ENCODE peak calls at places on chromosome 13, in seven cellular contexts. F is tibial artery, D is fibroblast of mammary gland, Y is thyroid gland, G is cardiac fibroblast, A is HCT116, E is fibroblast of pulmonary artery. C is an unnamed sample.

GRCh38 chr13:112819111-112819510 is 129.3 kb downstream of the ATP11A start:
- DNase-seq in F (peak), D (no peak), Y (no peak), G (no peak), A (no peak), E (no peak), C (no peak)

GRCh38 chr13:98875146-98875729 is 102.6 kb downstream of the DOCK9 start:
- DNase-seq in F (no peak), D (no peak), Y (no peak), G (no peak), A (no peak), E (no peak), C (no peak)

GRCh38 chr13:20703785-20704458 is 423 bp downstream of the IL17D start:
- DNase-seq in F (peak), D (peak), Y (peak), G (peak), A (peak), E (peak), C (peak)

GRCh38 chr13:98143601-98144500 is 957 bp downstream of the FARP1 start:
- DNase-seq in F (peak), D (peak), Y (peak), G (peak), A (no peak), E (peak), C (no peak)

GRCh38 chr13:100818706-100819105 is 144.1 kb upstream of the TMTC4 start:
- DNase-seq in F (no peak), D (peak), Y (peak), G (peak), A (no peak), E (no peak), C (no peak)

GRCh38 chr13:113927661-113928581 is 46.0 kb downstream of the C13orf46 start:
- DNase-seq in F (peak), D (peak), Y (no peak), G (peak), A (no peak), E (peak), C (no peak)

GRCh38 chr13:36858285-36858684 is 39.3 kb downstream of the RFXAP start:
- DNase-seq in F (no peak), D (peak), Y (no peak), G (peak), A (peak), E (peak), C (no peak)

GRCh38 chr13:87677334-87678234 is 6.4 kb downstream of the SLITRK5 start:
- DNase-seq in F (no peak), D (no peak), Y (peak), G (no peak), A (no peak), E (no peak), C (no peak)

GRCh38 chr13:42396901-42397670 is 125.1 kb downstream of the AKAP11 start:
- DNase-seq in F (no peak), D (peak), Y (no peak), G (no peak), A (no peak), E (no peak), C (no peak)

DNA sequence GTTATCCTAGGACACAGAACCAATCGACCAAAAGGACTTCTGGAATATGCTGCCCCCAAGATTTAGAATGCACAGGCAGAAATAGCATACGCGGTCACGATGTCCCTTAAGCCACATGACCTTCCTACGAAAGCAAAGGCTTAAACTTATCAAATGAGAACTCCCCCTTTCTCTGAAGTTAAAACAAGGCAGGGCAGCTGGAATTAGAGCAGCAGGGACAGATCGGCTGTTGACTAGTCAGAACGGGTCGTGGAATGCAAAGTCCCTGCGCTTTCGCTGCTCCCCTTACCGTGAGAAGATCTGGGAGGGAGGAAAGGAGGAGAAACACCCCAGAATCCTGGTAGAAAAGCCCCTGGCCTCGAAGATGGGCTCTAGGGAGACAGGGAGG is 799 bp upstream of the USPL1 start:
- DNase-seq in F (peak), D (peak), Y (peak), G (peak), A (peak), E (peak), C (no peak)
- H3K4me3 ChIP-seq in F (peak), D (peak), Y (peak), G (peak), A (peak), E (peak), C (peak)

DNA sequence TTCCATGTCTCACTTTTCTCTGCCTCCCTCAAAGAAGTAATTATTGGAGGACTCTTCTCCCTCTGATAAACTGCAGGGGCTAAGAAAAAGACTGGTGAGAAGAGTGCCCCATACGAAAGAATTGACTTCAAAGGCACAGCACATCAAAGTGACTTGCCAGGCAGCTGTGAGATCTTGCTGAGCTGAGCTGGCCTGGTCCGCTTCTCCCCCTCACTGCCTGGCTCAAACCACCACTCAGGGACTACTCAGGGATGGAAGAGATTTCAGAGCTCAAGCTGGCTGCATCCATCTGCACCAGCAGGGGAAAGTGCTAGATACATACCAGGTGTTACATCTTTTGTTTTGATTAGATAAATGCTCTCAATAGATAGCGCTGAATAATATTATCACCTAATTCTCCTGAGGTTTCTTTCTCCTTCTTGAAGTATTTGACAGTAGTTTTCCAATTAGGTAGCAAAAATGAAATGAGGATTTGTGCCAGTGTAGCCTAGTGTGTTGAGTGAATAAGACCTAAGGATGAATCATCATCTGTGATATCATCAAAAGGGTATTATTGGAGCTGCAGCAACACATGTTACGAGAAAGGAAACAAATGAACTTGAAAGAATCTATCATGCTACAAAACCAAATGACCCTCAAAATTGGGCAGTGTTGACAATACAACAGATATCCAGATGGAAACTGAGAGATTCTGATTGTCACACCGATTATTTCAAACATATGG is 379.8 kb downstream of the TBC1D4 start:
- DNase-seq in F (no peak), D (peak), Y (no peak), G (no peak), A (no peak), E (peak), C (no peak)
- TF ChIP-seq CTCF in F (no peak), D (no peak), Y (no peak), G (no peak), A (no peak), E (no peak), C (no peak)

DNA sequence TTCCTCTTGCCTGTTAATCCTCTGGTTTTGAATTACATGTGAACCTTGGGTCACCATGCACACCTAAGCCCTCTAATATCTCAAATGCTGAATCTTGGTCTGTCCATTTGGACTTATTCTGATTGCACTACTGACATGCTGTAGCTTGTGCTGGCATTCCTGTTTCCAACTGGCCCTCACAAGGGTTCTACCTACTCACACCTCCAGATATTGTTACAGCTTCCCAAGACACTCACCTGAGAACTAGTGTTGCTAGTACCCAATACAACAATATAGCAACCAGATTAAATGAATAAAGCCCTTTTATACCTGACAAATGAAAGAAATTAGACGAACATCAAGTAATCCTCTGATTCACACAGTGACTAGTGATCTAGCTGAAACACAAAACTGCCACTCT is 16.6 kb downstream of the TEX30 start:
- DNase-seq in F (no peak), D (no peak), Y (no peak), G (no peak), A (no peak), E (no peak), C (no peak)
- H3K4me3 ChIP-seq in F (no peak), D (no peak), Y (no peak), G (no peak), A (no peak), E (no peak), C (no peak)

GRCh38 chr13:53066411-53066810 is 37.8 kb downstream of the OLFM4 start:
- DNase-seq in F (no peak), D (no peak), Y (peak), G (no peak), A (no peak), E (no peak), C (no peak)

GRCh38 chr13:53074119-53074518 is 45.5 kb downstream of the OLFM4 start:
- DNase-seq in F (no peak), D (no peak), Y (no peak), G (no peak), A (no peak), E (no peak), C (no peak)

GRCh38 chr13:53068841-53069520 is 40.4 kb downstream of the OLFM4 start:
- DNase-seq in F (no peak), D (no peak), Y (peak), G (no peak), A (no peak), E (no peak), C (no peak)

GRCh38 chr13:53073711-53074110 is 45.1 kb downstream of the OLFM4 start:
- DNase-seq in F (no peak), D (no peak), Y (no peak), G (no peak), A (no peak), E (no peak), C (no peak)

DNA sequence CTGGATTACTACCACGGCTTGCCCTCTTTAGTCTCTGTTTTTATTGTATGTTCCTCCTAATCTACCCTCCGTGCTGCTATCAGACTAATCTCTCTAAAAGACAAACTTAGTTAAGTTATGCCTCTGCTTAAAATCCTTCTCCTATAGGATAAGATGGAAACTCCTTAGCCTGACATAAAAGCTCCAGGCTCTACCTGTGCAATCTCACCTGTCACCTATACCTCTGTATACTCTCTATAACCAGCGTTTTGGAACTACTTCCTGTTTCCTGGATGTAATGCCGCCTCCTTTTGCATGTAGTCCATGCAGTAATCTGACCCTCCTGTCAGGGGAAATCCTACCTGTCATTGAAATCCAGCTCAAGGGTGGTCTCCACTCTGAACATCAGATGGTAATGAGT is 41.2 kb downstream of the OLFM4 start:
- DNase-seq in F (no peak), D (no peak), Y (no peak), G (no peak), A (no peak), E (no peak), C (no peak)
- TF ChIP-seq CTCF in F (no peak), D (no peak), Y (no peak), G (no peak), A (no peak), E (no peak), C (no peak)

DNA sequence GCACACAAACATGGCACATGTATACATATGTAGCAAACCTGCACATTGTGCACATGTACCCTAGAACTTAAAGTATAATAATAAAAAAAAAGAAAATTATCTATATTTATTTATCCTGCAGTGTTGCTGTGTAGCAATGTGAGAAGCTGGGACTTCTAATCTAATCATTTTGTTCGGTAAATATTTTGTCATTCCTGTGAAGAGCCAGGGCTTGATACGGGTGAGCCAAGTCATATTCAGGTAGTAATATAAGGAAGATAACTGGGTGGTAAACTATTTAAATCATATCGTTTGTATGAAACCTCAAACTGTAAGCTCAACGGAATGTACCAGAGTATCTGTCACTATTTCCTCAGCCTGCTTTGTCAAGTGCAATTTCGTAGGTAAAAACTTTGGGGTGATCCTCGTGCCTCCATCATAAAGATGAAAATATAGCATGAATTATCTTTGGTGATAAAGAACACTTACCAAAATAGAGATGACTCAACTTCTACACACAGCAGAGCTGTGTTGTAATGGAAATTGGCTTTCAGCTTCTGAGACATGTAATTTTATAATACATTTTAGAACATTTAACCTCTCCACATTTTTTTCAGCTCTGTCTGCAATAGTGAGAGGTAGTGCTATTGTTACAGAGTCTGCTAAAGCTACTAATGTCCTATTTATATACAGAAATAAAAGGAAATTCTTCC is 92.9 kb downstream of the PCDH9 start:
- DNase-seq in F (no peak), D (peak), Y (no peak), G (peak), A (no peak), E (peak), C (no peak)
- H3K4me3 ChIP-seq in F (no peak), D (no peak), Y (no peak), G (no peak), A (no peak), E (no peak), C (no peak)